ENCODE peak calls at places on chromosomes 1 and 21, in nine cellular contexts. W is CD4-positive, alpha-beta memory T cell; B is A172; C is nucleus accumbens; H is memory B cell; I is Right ventricle myocardium superior; D is mesendoderm; N is GM13977; T is stimulated activated CD8-positive, alpha-beta memory T cell treated with anti-CD3 and anti-CD28 coated beads, Interleukin-4, amount 100 ng/mL, for 1 hour. G is an unnamed sample.

GRCh38 chr1:185861630-185862029 is 127.4 kb downstream of the HMCN1 start:
- DNase-seq in B (peak; percentile 27), T (no peak), N (no peak), D (no peak), H (no peak), W (no peak), C (no peak), I (no peak), G (no peak)

GRCh38 chr1:39625462-39626273 is 13.8 kb downstream of the HEYL start:
- DNase-seq in W (no peak), D (no peak), B (no peak), T (no peak), I (peak; percentile 91), H (no peak), N (no peak), C (peak; percentile 67), G (peak; percentile 66)

GRCh38 chr1:228802386-228803221 is 67.3 kb downstream of the RHOU start:
- DNase-seq in N (no peak), W (no peak), B (no peak), I (no peak), H (no peak), D (no peak), T (no peak), C (no peak), G (no peak)

GRCh38 chr1:110673805-110674336 is 869 bp downstream of the KCNA3 start:
- DNase-seq in C (no peak), W (peak; percentile 58), H (no peak), T (no peak), B (no peak), D (no peak), N (no peak), I (no peak), G (no peak)

GRCh38 chr21:28444567-28444966 is 548.1 kb downstream of the LTN1 start:
- DNase-seq in I (no peak), B (no peak), N (no peak), W (no peak), H (no peak), T (no peak), C (no peak), D (no peak), G (no peak)

GRCh38 chr1:208047476-208047934 is 136.6 kb upstream of the CD34 start:
- DNase-seq in W (no peak), N (no peak), C (peak; percentile 37), H (no peak), T (no peak), B (no peak), D (no peak), I (peak; percentile 89), G (peak; percentile 20)

GRCh38 chr1:191519519-191519918 is 638.7 kb upstream of the RGS18 start:
- DNase-seq in B (no peak), N (no peak), T (no peak), H (no peak), I (no peak), D (no peak), W (no peak), C (no peak), G (no peak)

GRCh38 chr1:246351726-246352125 is 155.4 kb downstream of the SMYD3 start:
- DNase-seq in W (no peak), D (no peak), B (no peak), N (no peak), T (no peak), H (no peak), C (no peak), I (no peak), G (no peak)

GRCh38 chr21:42836767-42837301 is 42.5 kb downstream of the WDR4 start:
- DNase-seq in W (no peak), D (no peak), C (no peak), I (no peak), B (no peak), T (no peak), H (no peak), N (peak; percentile 24), G (no peak)

GRCh38 chr1:204819495-204819894 is 51.2 kb upstream of the NFASC start:
- DNase-seq in B (no peak), T (no peak), H (no peak), W (no peak), N (no peak), I (no peak), D (no peak), C (no peak), G (no peak)

GRCh38 chr1:214281030-214281901 is at the start of gene SMYD2:
- DNase-seq in I (peak; percentile 82), C (peak; percentile 37), T (peak; percentile 22), D (peak; percentile 88), H (peak; percentile 62), B (peak; percentile 53), N (peak; percentile 86), W (peak; percentile 67), G (peak; percentile 57)

GRCh38 chr1:194731025-194731424 is 1544.6 kb upstream of the B3GALT2 start:
- DNase-seq in I (no peak), T (no peak), H (no peak), B (no peak), D (no peak), W (no peak), C (no peak), N (no peak), G (no peak)

GRCh38 chr1:43766818-43767525 is 59.6 kb downstream of the ST3GAL3 start:
- DNase-seq in C (no peak), D (peak; percentile 81), N (peak; percentile 29), T (no peak), I (no peak), W (no peak), H (no peak), B (no peak), G (no peak)

GRCh38 chr1:229342902-229343587 is at the start of gene CCSAP:
- DNase-seq in C (peak; percentile 73), N (peak; percentile 72), H (peak; percentile 67), T (peak; percentile 26), W (no peak), I (peak; percentile 78), B (peak; percentile 38), D (peak; percentile 50), G (peak; percentile 66)

GRCh38 chr1:54971317-54971791 is 9.1 kb upstream of the TMEM61 start:
- DNase-seq in W (no peak), H (no peak), B (peak; percentile 67), N (peak; percentile 49), C (no peak), I (no peak), D (no peak), T (no peak), G (no peak)

GRCh38 chr1:32618673-32619221 is 31.6 kb downstream of the ZBTB8OS start:
- DNase-seq in I (no peak), N (no peak), W (no peak), D (peak; percentile 43), H (no peak), C (no peak), B (peak; percentile 4), T (no peak), G (no peak)

GRCh38 chr1:212218911-212219310 is 66.3 kb upstream of the PPP2R5A start:
- DNase-seq in N (peak; percentile 70), I (no peak), C (no peak), B (peak; percentile 40), D (peak; percentile 19), T (no peak), H (no peak), W (no peak), G (no peak)

GRCh38 chr1:11914035-11914434 is 12.2 kb downstream of the KIAA2013 start:
- DNase-seq in H (no peak), D (no peak), N (no peak), C (no peak), W (no peak), T (no peak), I (no peak), B (no peak), G (no peak)

GRCh38 chr1:26597629-26598039 is 68.1 kb downstream of the RPS6KA1 start:
- DNase-seq in W (no peak), N (peak; percentile 74), H (no peak), I (no peak), B (peak; percentile 18), C (no peak), T (no peak), D (peak; percentile 64), G (no peak)